ENCODE peak calls at places on chromosomes 16 and 17, in four cellular contexts. B is esophagus muscularis mucosa, S is GM12865, D is osteocyte. N is an unnamed sample.

GRCh38 chr17:51260960-51261958 is 913 bp downstream of the UTP18 start:
- DNase-seq in D (peak; percentile 87), S (peak; percentile 76), B (peak; percentile 91), N (peak; percentile 84)

GRCh38 chr17:27989046-27989445 is 53.4 kb upstream of the NLK start:
- DNase-seq in S (no peak), D (no peak), B (no peak), N (no peak)

GRCh38 chr17:43142153-43142552 is 17.0 kb upstream of the BRCA1 start:
- DNase-seq in B (no peak), D (no peak), S (no peak), N (peak; percentile 6)

GRCh38 chr16:52577130-52577706 is 30.3 kb upstream of the TOX3 start:
- DNase-seq in B (no peak), S (no peak), D (no peak), N (no peak)

GRCh38 chr17:62717589-62718342 is 90.3 kb downstream of the MRC2 start:
- DNase-seq in B (no peak), D (no peak), S (no peak), N (no peak)

GRCh38 chr16:77868478-77868877 is 80.1 kb downstream of the VAT1L start:
- DNase-seq in B (no peak), D (no peak), S (peak; percentile 37), N (no peak)

GRCh38 chr16:70676571-70677498 is 9.0 kb downstream of the MTSS2 start:
- DNase-seq in S (no peak), D (no peak), B (no peak), N (no peak)

GRCh38 chr16:52869243-52869642 is 183.5 kb downstream of the CHD9NB start:
- DNase-seq in S (no peak), B (no peak), D (no peak), N (no peak)

GRCh38 chr17:83109793-83110645 is 30.6 kb downstream of the METRNL start:
- DNase-seq in B (peak; percentile 95), D (peak; percentile 97), S (no peak), N (no peak)

GRCh38 chr17:57651451-57651850 is 93.6 kb downstream of the CCDC182 start:
- DNase-seq in D (no peak), S (no peak), B (no peak), N (no peak)

GRCh38 chr16:80147021-80147680 is 393.6 kb upstream of the DYNLRB2 start:
- DNase-seq in B (no peak), S (no peak), D (no peak), N (no peak)

GRCh38 chr17:62178579-62178978 is 113.5 kb upstream of the MED13 start:
- DNase-seq in S (no peak), D (no peak), B (no peak), N (no peak)

GRCh38 chr17:66791337-66791736 is 43.6 kb upstream of the CACNG5 start:
- DNase-seq in S (no peak), D (no peak), B (no peak), N (no peak)

GRCh38 chr17:80032614-80033171 is 3.0 kb downstream of the TBC1D16 start:
- DNase-seq in S (no peak), B (no peak), D (no peak), N (no peak)

GRCh38 chr17:70588003-70588402 is 418.7 kb downstream of the KCNJ2 start:
- DNase-seq in S (no peak), B (no peak), D (no peak), N (no peak)

GRCh38 chr17:50363217-50364060 is 9.5 kb downstream of the MRPL27 start:
- DNase-seq in S (no peak), D (no peak), B (no peak), N (no peak)

GRCh38 chr17:8047769-8048110 is 8.9 kb downstream of the ALOX15B start:
- DNase-seq in B (no peak), D (no peak), S (no peak), N (no peak)

GRCh38 chr16:31182391-31182790 is 2.5 kb downstream of the FUS start:
- DNase-seq in B (no peak), D (no peak), S (no peak), N (no peak)

GRCh38 chr16:58471209-58471975 is 28.6 kb upstream of the NDRG4 start:
- DNase-seq in D (no peak), S (no peak), B (no peak), N (no peak)

DNA sequence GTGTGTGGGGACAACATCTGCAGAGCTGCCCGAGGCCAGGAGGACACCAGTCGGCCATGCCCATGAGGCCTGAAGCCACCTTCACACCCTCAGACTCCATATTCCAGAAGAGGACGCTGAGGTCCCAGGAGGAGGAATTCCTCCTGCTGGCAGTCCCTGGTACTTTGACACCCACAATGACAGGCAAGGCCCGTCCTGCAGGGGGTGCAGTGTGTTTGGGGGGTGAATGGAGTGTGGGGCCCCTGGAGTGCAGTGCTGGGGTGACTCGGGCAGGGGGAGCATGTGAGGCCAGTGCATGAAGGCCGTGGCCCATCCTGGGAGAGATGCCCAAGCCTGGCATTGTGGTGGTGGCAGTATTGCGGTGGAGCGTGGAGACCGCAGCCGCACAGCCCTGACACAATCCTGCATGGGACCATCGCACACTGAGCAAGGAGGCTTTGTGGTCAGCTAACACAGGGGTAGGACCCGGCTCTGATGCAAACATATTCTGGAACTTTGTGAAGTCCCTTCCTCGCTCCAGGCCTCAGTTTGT is 52.2 kb downstream of the ZDHHC7 start:
- DNase-seq in S (no peak), B (no peak), D (no peak), N (no peak)
- TF ChIP-seq CTCF in S (peak; percentile 33), B (no peak), D (no peak), N (peak; percentile 46)

DNA sequence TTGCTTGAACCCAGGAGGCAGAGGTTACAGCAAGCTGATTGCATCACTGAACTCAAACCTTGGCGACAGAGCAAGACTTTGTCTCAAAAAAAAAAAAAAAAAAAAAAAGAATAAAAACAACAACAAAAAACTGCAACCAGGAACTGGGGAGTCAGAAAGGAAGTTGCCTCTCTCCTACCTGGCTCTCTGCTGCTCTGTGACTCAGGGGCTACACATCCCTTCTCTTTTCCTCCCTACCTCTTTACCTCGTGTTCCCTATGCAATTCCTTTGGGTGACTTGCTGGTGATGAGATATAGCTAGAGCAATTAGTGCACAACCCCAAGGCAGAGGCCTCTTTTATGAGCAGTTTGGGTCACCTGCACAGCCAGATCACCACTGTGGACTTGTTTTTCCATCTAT is 95.9 kb downstream of the ABCC1 start:
- DNase-seq in D (no peak), S (no peak), B (no peak), N (no peak)
- TF ChIP-seq CTCF in D (no peak), S (no peak), B (no peak), N (no peak)

GRCh38 chr17:75827291-75828050 is 16.7 kb downstream of the UNC13D start:
- DNase-seq in S (peak; percentile 80), D (no peak), B (no peak), N (no peak)
- TF ChIP-seq CTCF in S (peak; percentile 76), D (peak; percentile 76), B (peak; percentile 69), N (peak; percentile 85)

GRCh38 chr16:19177111-19177747 is 9.2 kb downstream of the SYT17 start:
- DNase-seq in B (no peak), S (peak; percentile 18), D (no peak), N (no peak)
- TF ChIP-seq CTCF in B (no peak), S (no peak), D (no peak), N (no peak)

GRCh38 chr17:39527220-39527813 is 66.0 kb downstream of the CDK12 start:
- DNase-seq in B (no peak), D (no peak), S (peak; percentile 26), N (no peak)
- TF ChIP-seq CTCF in B (peak; percentile 26), D (peak; percentile 57), S (peak; percentile 31), N (peak; percentile 62)

DNA sequence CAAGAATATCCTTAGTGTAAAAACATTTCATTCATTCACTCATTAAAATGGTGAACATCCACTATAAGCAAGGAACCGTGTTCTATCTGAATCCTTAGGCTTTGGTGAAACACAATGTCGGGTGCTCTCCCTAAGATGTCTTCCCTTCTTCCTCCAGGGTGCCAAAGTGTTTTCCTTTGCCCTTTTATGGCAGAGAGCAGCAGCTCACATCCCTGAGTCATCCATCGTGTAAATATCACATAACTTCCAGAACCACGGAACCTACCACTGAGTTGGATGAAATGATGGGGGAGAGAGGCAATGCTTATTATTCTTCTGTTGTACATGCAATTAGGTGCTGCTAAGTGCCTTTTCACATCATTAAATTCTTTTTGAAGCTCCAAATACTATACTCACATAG is 50.2 kb downstream of the DNAH3 start:
- DNase-seq in B (peak; percentile 29), S (no peak), D (no peak), N (no peak)
- TF ChIP-seq CTCF in B (no peak), S (no peak), D (no peak), N (no peak)

GRCh38 chr16:27863377-27863776 is 200.1 kb downstream of the GSG1L start:
- DNase-seq in B (no peak), D (no peak), S (no peak), N (no peak)

GRCh38 chr16:27862953-27863352 is 200.6 kb downstream of the GSG1L start:
- DNase-seq in B (no peak), D (no peak), S (no peak), N (no peak)

GRCh38 chr16:27859020-27859419 is 204.5 kb downstream of the GSG1L start:
- DNase-seq in D (no peak), S (no peak), B (no peak), N (no peak)

GRCh38 chr16:27860091-27860490 is 203.4 kb downstream of the GSG1L start:
- DNase-seq in D (no peak), S (no peak), B (no peak), N (no peak)
- TF ChIP-seq CTCF in D (no peak), S (no peak), B (no peak), N (no peak)

DNA sequence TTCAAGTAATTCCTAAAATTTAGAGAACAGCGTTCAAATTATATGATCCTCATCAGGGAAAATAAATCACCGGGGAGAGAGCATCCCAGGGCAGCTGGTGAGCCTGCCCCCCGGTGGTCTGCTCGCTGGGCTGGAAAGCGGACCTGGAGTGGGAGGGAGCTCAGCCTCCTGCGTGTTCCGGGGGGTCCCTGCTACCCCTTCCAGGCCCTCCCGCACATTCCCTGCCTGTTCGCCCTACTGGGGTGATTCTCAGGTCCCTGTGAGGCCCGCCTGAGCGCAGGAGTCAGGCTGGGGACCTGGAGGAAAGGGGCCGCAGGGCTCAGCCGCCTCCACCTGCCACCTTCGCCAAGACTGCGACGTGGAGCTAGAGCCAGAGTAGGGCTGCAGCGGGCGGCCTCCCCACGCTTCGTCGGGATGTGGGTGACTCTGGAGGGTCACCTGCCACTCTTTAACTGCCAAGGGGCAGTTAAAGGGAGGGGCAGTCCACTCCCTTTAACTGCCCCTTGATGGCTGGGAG is 28.8 kb downstream of the SLC7A5 start:
- DNase-seq in D (no peak), S (no peak), B (no peak), N (no peak)
- TF ChIP-seq CTCF in D (no peak), S (no peak), B (no peak), N (no peak)